ENCODE peak calls at places on chromosome 13, in four cellular contexts. One of them, this sample, is unnamed.

GRCh38 chr13:24097064-24097463 is 63.5 kb upstream of the SPATA13 start:
- DNase-seq in GM23338: no peak
- DNase-seq in BE2C: no peak
- DNase-seq in SK-MEL-5: no peak
- DNase-seq in this sample: no peak

GRCh38 chr13:49608932-49609331 is 19.4 kb upstream of the ARL11 start:
- DNase-seq in GM23338: no peak
- DNase-seq in BE2C: no peak
- DNase-seq in SK-MEL-5: no peak
- DNase-seq in this sample: no peak

GRCh38 chr13:93226623-93227279 is at the start of gene GPC6:
- DNase-seq in SK-MEL-5: peak
- DNase-seq in GM23338: peak
- DNase-seq in BE2C: peak
- DNase-seq in this sample: peak

GRCh38 chr13:73056054-73056962 is 2.5 kb upstream of the KLF5 start:
- DNase-seq in BE2C: no peak
- DNase-seq in GM23338: no peak
- DNase-seq in SK-MEL-5: no peak
- DNase-seq in this sample: no peak

GRCh38 chr13:101942535-101943157 is 459.2 kb downstream of the FGF14 start:
- DNase-seq in SK-MEL-5: peak
- DNase-seq in GM23338: no peak
- DNase-seq in BE2C: peak
- DNase-seq in this sample: no peak

GRCh38 chr13:73215807-73216206 is 157.0 kb downstream of the KLF5 start:
- DNase-seq in SK-MEL-5: no peak
- DNase-seq in BE2C: no peak
- DNase-seq in GM23338: no peak
- DNase-seq in this sample: no peak

GRCh38 chr13:48121733-48122132 is 26.8 kb upstream of the MED4 start:
- DNase-seq in SK-MEL-5: no peak
- DNase-seq in GM23338: no peak
- DNase-seq in BE2C: no peak
- DNase-seq in this sample: no peak

GRCh38 chr13:105334211-105334610 is 1201.3 kb downstream of the EFNB2 start:
- DNase-seq in BE2C: no peak
- DNase-seq in GM23338: no peak
- DNase-seq in SK-MEL-5: no peak
- DNase-seq in this sample: no peak

GRCh38 chr13:110455941-110456340 is 105.6 kb downstream of the RAB20 start:
- DNase-seq in BE2C: peak
- DNase-seq in SK-MEL-5: peak
- DNase-seq in GM23338: peak
- DNase-seq in this sample: peak

GRCh38 chr13:90270231-90270630 is 1077.3 kb upstream of the MIR17HG start:
- DNase-seq in BE2C: no peak
- DNase-seq in SK-MEL-5: no peak
- DNase-seq in GM23338: no peak
- DNase-seq in this sample: no peak

GRCh38 chr13:29859971-29860370 is 9.6 kb upstream of the UBL3 start:
- DNase-seq in BE2C: peak
- DNase-seq in GM23338: no peak
- DNase-seq in SK-MEL-5: no peak
- DNase-seq in this sample: no peak

GRCh38 chr13:99320693-99321481 is 13.7 kb upstream of the GPR183 start:
- DNase-seq in BE2C: no peak
- DNase-seq in SK-MEL-5: peak
- DNase-seq in GM23338: no peak
- DNase-seq in this sample: no peak

GRCh38 chr13:50299546-50300249 is 284.5 kb downstream of the KCNRG start:
- DNase-seq in GM23338: no peak
- DNase-seq in BE2C: no peak
- DNase-seq in SK-MEL-5: no peak
- DNase-seq in this sample: no peak

GRCh38 chr13:74767031-74767430 is 632.8 kb upstream of the KLF12 start:
- DNase-seq in BE2C: no peak
- DNase-seq in GM23338: no peak
- DNase-seq in SK-MEL-5: no peak
- DNase-seq in this sample: no peak

GRCh38 chr13:34139660-34140059 is 321.7 kb downstream of the RFC3 start:
- DNase-seq in SK-MEL-5: no peak
- DNase-seq in BE2C: no peak
- DNase-seq in GM23338: no peak
- DNase-seq in this sample: no peak

GRCh38 chr13:77660841-77661250 is 36.6 kb upstream of the SLAIN1 start:
- DNase-seq in GM23338: no peak
- DNase-seq in BE2C: no peak
- DNase-seq in SK-MEL-5: no peak
- DNase-seq in this sample: no peak

GRCh38 chr13:43546260-43546659 is 240.5 kb downstream of the ENOX1 start:
- DNase-seq in SK-MEL-5: no peak
- DNase-seq in BE2C: peak
- DNase-seq in GM23338: no peak
- DNase-seq in this sample: no peak

GRCh38 chr13:49341517-49341916 is 93.8 kb downstream of the CDADC1 start:
- DNase-seq in BE2C: no peak
- DNase-seq in SK-MEL-5: no peak
- DNase-seq in GM23338: no peak
- DNase-seq in this sample: no peak

GRCh38 chr13:30429721-30430694 is 7.7 kb downstream of the UBE2L5 start:
- DNase-seq in SK-MEL-5: no peak
- DNase-seq in BE2C: no peak
- DNase-seq in GM23338: no peak
- DNase-seq in this sample: no peak

GRCh38 chr13:49220035-49220855 is at the start of gene MLNR:
- DNase-seq in BE2C: peak
- DNase-seq in SK-MEL-5: peak
- DNase-seq in GM23338: peak
- DNase-seq in this sample: peak

GRCh38 chr13:37869756-37870488 is at the start of gene TRPC4:
- DNase-seq in SK-MEL-5: peak
- DNase-seq in GM23338: peak
- DNase-seq in BE2C: peak
- DNase-seq in this sample: peak